ENCODE peak calls at places on chromosomes 7 and 10, in nine cellular contexts. R is activated T-cell treated with anti-CD3 and anti-CD28 coated beads for 1 hour; G is HT1080; B is NCI-H1930; A is GM23248; Q is psoas muscle; Y is uterus; S is activated CD8-positive, alpha-beta T cell treated with anti-CD3 and anti-CD28 coated beads for 36 hours; C is nucleus accumbens. O is an unnamed sample.

GRCh38 chr7:68203246-68203645 is 1206.6 kb downstream of the TYW1 start:
- DNase-seq in R (no peak), G (no peak), B (no peak), A (no peak), Q (no peak), Y (no peak), S (no peak), C (no peak), O (no peak)

GRCh38 chr7:139431010-139431409 is 52.5 kb downstream of the KLRG2 start:
- DNase-seq in R (no peak), G (no peak), B (no peak), A (no peak), Q (no peak), Y (no peak), S (no peak), C (no peak), O (no peak)

GRCh38 chr7:140609646-140610045 is 31.0 kb downstream of the DENND2A start:
- DNase-seq in R (no peak), G (peak), B (no peak), A (peak), Q (no peak), Y (no peak), S (no peak), C (no peak), O (no peak)

GRCh38 chr10:17368708-17369272 is 85.6 kb downstream of the ST8SIA6 start:
- DNase-seq in R (no peak), G (no peak), B (no peak), A (no peak), Q (no peak), Y (no peak), S (peak), C (no peak), O (no peak)

GRCh38 chr7:11203688-11204087 is 230.0 kb downstream of the PHF14 start:
- DNase-seq in R (no peak), G (no peak), B (no peak), A (no peak), Q (peak), Y (no peak), S (no peak), C (no peak), O (no peak)

GRCh38 chr10:28020080-28020860 is 21.4 kb upstream of the ODAD2 start:
- DNase-seq in R (no peak), G (no peak), B (no peak), A (no peak), Q (no peak), Y (peak), S (no peak), C (no peak), O (no peak)

GRCh38 chr7:141975806-141976523 is 2.4 kb upstream of the TAS2R38 start:
- DNase-seq in R (peak), G (peak), B (peak), A (peak), Q (peak), Y (peak), S (peak), C (peak), O (no peak)

GRCh38 chr10:95121904-95122303 is 52.6 kb upstream of the CYP2C8 start:
- DNase-seq in R (no peak), G (no peak), B (no peak), A (peak), Q (no peak), Y (no peak), S (no peak), C (no peak), O (no peak)

GRCh38 chr7:42144253-42145002 is 92.6 kb downstream of the GLI3 start:
- DNase-seq in R (no peak), G (no peak), B (no peak), A (peak), Q (no peak), Y (no peak), S (no peak), C (no peak), O (no peak)

GRCh38 chr7:32881074-32881982 is 10.2 kb downstream of the KBTBD2 start:
- DNase-seq in R (no peak), G (no peak), B (no peak), A (peak), Q (no peak), Y (no peak), S (no peak), C (no peak), O (no peak)

GRCh38 chr10:7119325-7120015 is 291.4 kb downstream of the SFMBT2 start:
- DNase-seq in R (no peak), G (no peak), B (no peak), A (peak), Q (no peak), Y (no peak), S (no peak), C (no peak), O (no peak)

GRCh38 chr7:23105086-23105643 is 420 bp upstream of the KLHL7 start:
- DNase-seq in R (no peak), G (no peak), B (no peak), A (peak), Q (no peak), Y (no peak), S (peak), C (no peak), O (no peak)

GRCh38 chr7:158266426-158266816 is 321.2 kb downstream of the PTPRN2 start:
- DNase-seq in R (no peak), G (no peak), B (no peak), A (no peak), Q (peak), Y (no peak), S (no peak), C (no peak), O (no peak)

GRCh38 chr10:78672898-78673297 is 395.9 kb upstream of the ZMIZ1 start:
- DNase-seq in R (no peak), G (peak), B (no peak), A (peak), Q (no peak), Y (no peak), S (no peak), C (no peak), O (no peak)

GRCh38 chr10:103554488-103555320 is 61.2 kb downstream of the NEURL1 start:
- DNase-seq in R (no peak), G (no peak), B (no peak), A (peak), Q (peak), Y (peak), S (peak), C (no peak), O (no peak)

GRCh38 chr10:10128387-10128786 is 889.3 kb upstream of the CELF2 start:
- DNase-seq in R (no peak), G (peak), B (no peak), A (no peak), Q (no peak), Y (no peak), S (no peak), C (no peak), O (no peak)

O was measured in vagina.